ENCODE peak calls at places on chromosomes 6 and 20, in six cellular contexts. A is lower lobe of right lung, M is cardiac muscle cell, I is OCI-LY7, O is fibroblast of lung, T is astrocyte. U is an unnamed sample.

GRCh38 chr6:134372603-134373281 is 54.8 kb upstream of the SGK1 start:
- DNase-seq in A (peak; percentile 68), M (peak; percentile 83), I (no peak), O (peak; percentile 42), T (peak; percentile 32), U (peak; percentile 61)

GRCh38 chr20:23289724-23290395 is 60.7 kb upstream of the NXT1 start:
- DNase-seq in A (no peak), M (no peak), I (no peak), O (no peak), T (no peak), U (no peak)

GRCh38 chr6:43974643-43975235 is 152.5 kb downstream of the MRPL14 start:
- DNase-seq in A (no peak), M (no peak), I (no peak), O (no peak), T (no peak), U (no peak)

GRCh38 chr6:144131248-144131709 is 19.0 kb upstream of the STX11 start:
- DNase-seq in A (no peak), M (peak; percentile 43), I (no peak), O (peak; percentile 75), T (peak; percentile 70), U (no peak)

GRCh38 chr6:83071023-83071422 is 3.6 kb downstream of the DOP1A start:
- DNase-seq in A (no peak), M (peak; percentile 41), I (peak; percentile 79), O (peak; percentile 40), T (no peak), U (no peak)

GRCh38 chr6:140915001-140915950 is 1217.4 kb upstream of the GJE1 start:
- DNase-seq in A (no peak), M (no peak), I (no peak), O (no peak), T (no peak), U (no peak)

GRCh38 chr6:125904871-125905270 is 51.7 kb upstream of the HINT3 start:
- DNase-seq in A (no peak), M (no peak), I (no peak), O (peak; percentile 94), T (peak; percentile 92), U (no peak)

GRCh38 chr20:18672826-18673225 is 85.0 kb downstream of the DTD1 start:
- DNase-seq in A (no peak), M (no peak), I (no peak), O (no peak), T (no peak), U (no peak)

GRCh38 chr6:26327450-26328264 is 37.3 kb upstream of the BTN3A2 start:
- DNase-seq in A (no peak), M (peak; percentile 74), I (peak; percentile 68), O (peak; percentile 68), T (peak; percentile 61), U (no peak)

GRCh38 chr20:64037498-64038213 is 1.7 kb downstream of the C20orf204 start:
- DNase-seq in A (no peak), M (no peak), I (no peak), O (no peak), T (no peak), U (no peak)

GRCh38 chr20:4062721-4063606 is 47.6 kb upstream of the RNF24 start:
- DNase-seq in A (no peak), M (peak; percentile 44), I (no peak), O (no peak), T (no peak), U (no peak)

GRCh38 chr6:125208625-125209249 is 55.2 kb downstream of the TPD52L1 start:
- DNase-seq in A (no peak), M (no peak), I (no peak), O (no peak), T (no peak), U (no peak)

GRCh38 chr6:126016591-126016990 is 30.3 kb downstream of the TRMT11 start:
- DNase-seq in A (no peak), M (no peak), I (no peak), O (no peak), T (no peak), U (no peak)

GRCh38 chr6:139325003-139325600 is 33.3 kb upstream of the TXLNB start:
- DNase-seq in A (no peak), M (no peak), I (peak; percentile 61), O (no peak), T (no peak), U (no peak)

GRCh38 chr6:25142506-25142905 is 136.7 kb upstream of the CARMIL1 start:
- DNase-seq in A (no peak), M (no peak), I (no peak), O (no peak), T (no peak), U (no peak)

GRCh38 chr6:157615411-157615763 is 207.7 kb upstream of the SNX9 start:
- DNase-seq in A (no peak), M (peak; percentile 27), I (no peak), O (no peak), T (no peak), U (no peak)

GRCh38 chr6:166582258-166582657 is 4.2 kb downstream of the RAMACL start:
- DNase-seq in A (no peak), M (peak; percentile 18), I (no peak), O (peak; percentile 43), T (peak; percentile 42), U (no peak)

GRCh38 chr6:113049190-113049589 is 702.1 kb downstream of the RFPL4B start:
- DNase-seq in A (no peak), M (no peak), I (no peak), O (peak; percentile 49), T (peak; percentile 40), U (no peak)

GRCh38 chr20:4999788-5000187 is 1.5 kb downstream of the SLC23A2 start:
- DNase-seq in A (no peak), M (no peak), I (peak; percentile 50), O (no peak), T (no peak), U (no peak)

GRCh38 chr6:82195619-82196018 is 51.9 kb downstream of the IBTK start:
- DNase-seq in A (no peak), M (no peak), I (no peak), O (no peak), T (no peak), U (no peak)

GRCh38 chr20:62804632-62805364 is at the start of gene OGFR:
- DNase-seq in A (peak; percentile 77), M (peak; percentile 58), I (peak; percentile 84), O (peak; percentile 51), T (peak; percentile 21), U (peak; percentile 92)

GRCh38 chr20:17617212-17617867 is 47.5 kb downstream of the DSTN start:
- DNase-seq in A (peak; percentile 71), M (peak; percentile 48), I (peak; percentile 48), O (no peak), T (no peak), U (peak; percentile 76)

GRCh38 chr20:41304002-41304401 is 13.5 kb downstream of the ZHX3 start:
- DNase-seq in A (no peak), M (no peak), I (no peak), O (no peak), T (no peak), U (no peak)

GRCh38 chr20:19564261-19564660 is 193.8 kb upstream of the RIN2 start:
- DNase-seq in A (no peak), M (no peak), I (no peak), O (no peak), T (no peak), U (no peak)

GRCh38 chr20:42083280-42083679 is 465.1 kb upstream of the CHD6 start:
- DNase-seq in A (no peak), M (no peak), I (no peak), O (no peak), T (no peak), U (no peak)

GRCh38 chr6:132819405-132820145 is 5.2 kb downstream of the RPS12 start:
- DNase-seq in A (no peak), M (no peak), I (peak; percentile 19), O (peak; percentile 14), T (no peak), U (no peak)
- H3K36me3 ChIP-seq in A (peaks cover 42% of the 10 kb centered on the region), M (peaks cover 35% of the 10 kb centered on the region), I (peaks cover 53% of the 10 kb centered on the region), O (peaks cover 11% of the 10 kb centered on the region), T (peaks cover 46% of the 10 kb centered on the region), U (peaks cover 46% of the 10 kb centered on the region)

GRCh38 chr20:10919549-10920140 is 245.8 kb upstream of the JAG1 start:
- DNase-seq in A (no peak), M (peak; percentile 31), I (no peak), O (peak; percentile 93), T (peak; percentile 88), U (no peak)
- H3K27ac ChIP-seq in A (no peak overlapping the region), M (no peak overlapping the region), I (no peak overlapping the region), O (no peak overlapping the region), T (peak overlapping the region; percentile 41), U (no peak overlapping the region)

GRCh38 chr6:7673063-7673536 is 52.8 kb upstream of the BMP6 start:
- DNase-seq in A (peak; percentile 62), M (peak; percentile 52), I (no peak), O (peak; percentile 26), T (peak; percentile 22), U (peak; percentile 38)

GRCh38 chr6:7674291-7674690 is 51.6 kb upstream of the BMP6 start:
- DNase-seq in A (no peak), M (peak; percentile 30), I (no peak), O (no peak), T (no peak), U (no peak)

GRCh38 chr6:7677229-7677628 is 48.7 kb upstream of the BMP6 start:
- DNase-seq in A (no peak), M (no peak), I (no peak), O (no peak), T (no peak), U (no peak)

GRCh38 chr6:7672066-7673062 is 53.5 kb upstream of the BMP6 start:
- DNase-seq in A (no peak), M (peak; percentile 10), I (no peak), O (no peak), T (no peak), U (no peak)

GRCh38 chr6:7675353-7675945 is 50.5 kb upstream of the BMP6 start:
- DNase-seq in A (no peak), M (no peak), I (no peak), O (no peak), T (no peak), U (no peak)
- H3K36me3 ChIP-seq in A (no peaks in the 10 kb centered on the region), M (no peaks in the 10 kb centered on the region), I (no peaks in the 10 kb centered on the region), O (no peaks in the 10 kb centered on the region), T (no peaks in the 10 kb centered on the region), U (no peaks in the 10 kb centered on the region)

DNA sequence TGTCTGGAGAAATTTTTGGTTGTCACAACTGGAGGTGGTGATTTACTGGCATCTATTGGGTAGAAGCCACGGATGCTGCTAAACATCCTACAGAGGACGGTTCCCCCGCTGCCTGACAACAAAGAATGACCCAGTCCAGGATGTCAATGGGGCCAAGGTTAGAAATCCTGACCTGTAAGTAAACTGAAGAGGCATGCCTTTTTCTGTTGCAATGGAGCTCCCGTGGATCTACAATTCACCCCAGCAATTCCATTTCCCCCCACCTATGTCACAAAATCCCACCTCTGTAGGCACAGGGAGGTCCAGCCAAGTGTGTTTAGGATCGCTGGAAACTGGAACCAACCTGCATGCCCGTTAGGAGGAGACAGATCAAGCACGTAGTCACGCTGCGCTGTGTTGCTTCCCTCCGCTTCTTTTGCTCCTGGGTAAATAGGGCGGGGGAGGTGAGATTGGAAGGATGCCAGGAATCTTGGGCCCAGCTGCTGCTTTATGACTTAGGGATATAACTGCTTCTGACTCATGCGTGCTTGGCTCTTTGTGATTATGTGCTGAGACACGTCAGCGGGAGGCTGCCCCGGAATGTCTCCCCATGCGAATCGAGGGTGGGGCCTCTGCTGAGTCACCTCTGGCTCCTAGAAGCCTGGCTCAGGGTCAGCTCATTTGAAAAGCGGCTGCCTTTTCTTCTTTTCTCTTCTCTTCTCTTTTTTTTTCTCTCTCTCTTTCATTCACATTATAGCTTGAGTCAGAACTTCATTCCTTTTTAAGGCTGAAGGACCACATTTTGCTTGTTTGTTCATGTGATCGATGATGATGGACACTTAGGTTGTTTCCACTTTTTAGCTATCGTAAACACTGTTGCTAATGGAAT is 12.4 kb upstream of the PEDS1 start:
- DNase-seq in A (peak; percentile 96), M (peak; percentile 100), I (no peak), O (peak; percentile 100), T (peak; percentile 100), U (peak; percentile 97)
- H3K27ac ChIP-seq in A (peak overlapping the region; percentile 85), M (peak overlapping the region; percentile 79), I (no peak overlapping the region), O (peak overlapping the region; percentile 95), T (peak overlapping the region; percentile 98), U (peak overlapping the region; percentile 85)